ENCODE peak calls at places on chromosomes 3 and 15, in six cellular contexts. One of them, this sample, is unnamed.

GRCh38 chr15:74317820-74318375 is 49.5 kb downstream of the CYP11A1 start:
- DNase-seq in lower leg skin: peak
- DNase-seq in tibial artery: peak
- DNase-seq in cardiac fibroblast: peak
- DNase-seq in GM06990: no peak
- DNase-seq in mucosa of descending colon: peak
- DNase-seq in this sample: no peak

GRCh38 chr3:123071146-123071545 is 4.3 kb downstream of the PDIA5 start:
- DNase-seq in tibial artery: no peak
- DNase-seq in lower leg skin: no peak
- DNase-seq in cardiac fibroblast: no peak
- DNase-seq in GM06990: no peak
- DNase-seq in mucosa of descending colon: no peak
- DNase-seq in this sample: no peak

GRCh38 chr3:132164469-132165092 is 129.8 kb upstream of the CPNE4 start:
- DNase-seq in lower leg skin: no peak
- DNase-seq in GM06990: no peak
- DNase-seq in mucosa of descending colon: no peak
- DNase-seq in tibial artery: no peak
- DNase-seq in cardiac fibroblast: peak
- DNase-seq in this sample: no peak

GRCh38 chr3:183298708-183299153 is 45.7 kb downstream of the B3GNT5 start:
- DNase-seq in cardiac fibroblast: peak
- DNase-seq in lower leg skin: peak
- DNase-seq in GM06990: no peak
- DNase-seq in mucosa of descending colon: no peak
- DNase-seq in tibial artery: peak
- DNase-seq in this sample: no peak

GRCh38 chr3:112101946-112102345 is 15.8 kb downstream of the C3orf52 start:
- DNase-seq in cardiac fibroblast: peak
- DNase-seq in mucosa of descending colon: no peak
- DNase-seq in GM06990: no peak
- DNase-seq in lower leg skin: no peak
- DNase-seq in tibial artery: no peak
- DNase-seq in this sample: no peak

GRCh38 chr3:191366675-191367074 is 36.3 kb upstream of the UTS2B start:
- DNase-seq in mucosa of descending colon: no peak
- DNase-seq in tibial artery: no peak
- DNase-seq in cardiac fibroblast: peak
- DNase-seq in lower leg skin: no peak
- DNase-seq in GM06990: no peak
- DNase-seq in this sample: no peak

GRCh38 chr15:92667291-92667904 is 11.8 kb upstream of the FAM174B start:
- DNase-seq in GM06990: no peak
- DNase-seq in tibial artery: no peak
- DNase-seq in mucosa of descending colon: peak
- DNase-seq in lower leg skin: no peak
- DNase-seq in cardiac fibroblast: no peak
- DNase-seq in this sample: no peak

GRCh38 chr15:66842710-66843441 is 140.8 kb downstream of the SMAD6 start:
- DNase-seq in cardiac fibroblast: peak
- DNase-seq in mucosa of descending colon: peak
- DNase-seq in tibial artery: peak
- DNase-seq in GM06990: no peak
- DNase-seq in lower leg skin: peak
- DNase-seq in this sample: no peak

GRCh38 chr15:59595434-59595915 is 16.1 kb upstream of the GCNT3 start:
- DNase-seq in tibial artery: no peak
- DNase-seq in GM06990: no peak
- DNase-seq in cardiac fibroblast: no peak
- DNase-seq in lower leg skin: no peak
- DNase-seq in mucosa of descending colon: peak
- DNase-seq in this sample: no peak

GRCh38 chr3:145333931-145334330 is 827.1 kb downstream of the PLOD2 start:
- DNase-seq in mucosa of descending colon: no peak
- DNase-seq in GM06990: no peak
- DNase-seq in lower leg skin: no peak
- DNase-seq in cardiac fibroblast: no peak
- DNase-seq in tibial artery: no peak
- DNase-seq in this sample: no peak
- H3K4me3 ChIP-seq in mucosa of descending colon: no peak
- H3K4me3 ChIP-seq in GM06990: no peak
- H3K4me3 ChIP-seq in lower leg skin: no peak
- H3K4me3 ChIP-seq in cardiac fibroblast: no peak
- H3K4me3 ChIP-seq in tibial artery: no peak
- H3K4me3 ChIP-seq in this sample: no peak

DNA sequence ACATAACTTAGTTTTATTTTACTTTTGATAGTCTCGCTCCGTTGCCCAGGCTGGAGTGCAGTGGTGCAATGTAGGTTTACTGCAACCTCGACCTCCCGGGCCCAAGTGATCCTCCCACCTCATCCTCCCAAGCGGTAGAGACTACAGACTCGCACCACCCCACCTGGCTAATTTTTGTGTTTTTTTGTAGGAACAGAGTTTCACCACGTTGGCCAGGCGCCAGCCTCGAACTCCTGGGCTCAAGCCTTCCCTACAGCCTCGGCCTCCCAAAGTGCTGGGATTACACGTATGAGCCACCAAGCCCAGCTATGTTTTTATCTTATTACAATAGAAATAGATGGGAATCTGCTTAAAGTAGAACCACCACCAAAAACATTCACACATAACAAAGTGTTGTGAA is 2.9 kb downstream of the RNU5A-1 start:
- DNase-seq in tibial artery: no peak
- DNase-seq in cardiac fibroblast: no peak
- DNase-seq in lower leg skin: no peak
- DNase-seq in mucosa of descending colon: no peak
- DNase-seq in GM06990: no peak
- DNase-seq in this sample: no peak
- H3K4me3 ChIP-seq in tibial artery: no peak
- H3K4me3 ChIP-seq in cardiac fibroblast: no peak
- H3K4me3 ChIP-seq in lower leg skin: no peak
- H3K4me3 ChIP-seq in mucosa of descending colon: no peak
- H3K4me3 ChIP-seq in GM06990: no peak
- H3K4me3 ChIP-seq in this sample: no peak

GRCh38 chr3:13686332-13686731 is 137.4 kb downstream of the FBLN2 start:
- DNase-seq in lower leg skin: no peak
- DNase-seq in cardiac fibroblast: no peak
- DNase-seq in GM06990: no peak
- DNase-seq in tibial artery: no peak
- DNase-seq in mucosa of descending colon: no peak
- DNase-seq in this sample: no peak
- H3K4me3 ChIP-seq in lower leg skin: no peak
- H3K4me3 ChIP-seq in cardiac fibroblast: no peak
- H3K4me3 ChIP-seq in GM06990: no peak
- H3K4me3 ChIP-seq in tibial artery: no peak
- H3K4me3 ChIP-seq in mucosa of descending colon: no peak
- H3K4me3 ChIP-seq in this sample: no peak

GRCh38 chr15:55253580-55253979 is 36.0 kb downstream of the RAB27A start:
- DNase-seq in mucosa of descending colon: no peak
- DNase-seq in cardiac fibroblast: peak
- DNase-seq in GM06990: no peak
- DNase-seq in lower leg skin: no peak
- DNase-seq in tibial artery: no peak
- DNase-seq in this sample: no peak

GRCh38 chr15:55256281-55257013 is 33.2 kb downstream of the RAB27A start:
- DNase-seq in GM06990: no peak
- DNase-seq in mucosa of descending colon: no peak
- DNase-seq in cardiac fibroblast: peak
- DNase-seq in lower leg skin: no peak
- DNase-seq in tibial artery: no peak
- DNase-seq in this sample: no peak

GRCh38 chr15:55255714-55256113 is 33.9 kb downstream of the RAB27A start:
- DNase-seq in lower leg skin: no peak
- DNase-seq in GM06990: no peak
- DNase-seq in mucosa of descending colon: no peak
- DNase-seq in cardiac fibroblast: no peak
- DNase-seq in tibial artery: no peak
- DNase-seq in this sample: peak

GRCh38 chr15:55257014-55257670 is 32.5 kb downstream of the RAB27A start:
- DNase-seq in tibial artery: no peak
- DNase-seq in GM06990: no peak
- DNase-seq in lower leg skin: no peak
- DNase-seq in cardiac fibroblast: no peak
- DNase-seq in mucosa of descending colon: no peak
- DNase-seq in this sample: no peak

GRCh38 chr15:55254916-55255679 is 34.5 kb downstream of the RAB27A start:
- DNase-seq in GM06990: no peak
- DNase-seq in lower leg skin: no peak
- DNase-seq in mucosa of descending colon: no peak
- DNase-seq in tibial artery: no peak
- DNase-seq in cardiac fibroblast: no peak
- DNase-seq in this sample: peak
- H3K4me3 ChIP-seq in GM06990: peak
- H3K4me3 ChIP-seq in lower leg skin: no peak
- H3K4me3 ChIP-seq in mucosa of descending colon: no peak
- H3K4me3 ChIP-seq in tibial artery: no peak
- H3K4me3 ChIP-seq in cardiac fibroblast: no peak
- H3K4me3 ChIP-seq in this sample: peak

GRCh38 chr3:71303627-71304260 is 279.8 kb downstream of the FOXP1 start:
- DNase-seq in tibial artery: no peak
- DNase-seq in GM06990: no peak
- DNase-seq in mucosa of descending colon: peak
- DNase-seq in cardiac fibroblast: no peak
- DNase-seq in lower leg skin: no peak
- DNase-seq in this sample: no peak

GRCh38 chr3:71307884-71308697 is 275.4 kb downstream of the FOXP1 start:
- DNase-seq in mucosa of descending colon: no peak
- DNase-seq in tibial artery: no peak
- DNase-seq in GM06990: no peak
- DNase-seq in lower leg skin: no peak
- DNase-seq in cardiac fibroblast: peak
- DNase-seq in this sample: no peak

GRCh38 chr3:71304684-71305083 is 278.8 kb downstream of the FOXP1 start:
- DNase-seq in lower leg skin: no peak
- DNase-seq in tibial artery: peak
- DNase-seq in GM06990: no peak
- DNase-seq in cardiac fibroblast: peak
- DNase-seq in mucosa of descending colon: peak
- DNase-seq in this sample: no peak

GRCh38 chr3:71304261-71304646 is 279.3 kb downstream of the FOXP1 start:
- DNase-seq in lower leg skin: no peak
- DNase-seq in cardiac fibroblast: no peak
- DNase-seq in GM06990: no peak
- DNase-seq in tibial artery: no peak
- DNase-seq in mucosa of descending colon: no peak
- DNase-seq in this sample: no peak

DNA sequence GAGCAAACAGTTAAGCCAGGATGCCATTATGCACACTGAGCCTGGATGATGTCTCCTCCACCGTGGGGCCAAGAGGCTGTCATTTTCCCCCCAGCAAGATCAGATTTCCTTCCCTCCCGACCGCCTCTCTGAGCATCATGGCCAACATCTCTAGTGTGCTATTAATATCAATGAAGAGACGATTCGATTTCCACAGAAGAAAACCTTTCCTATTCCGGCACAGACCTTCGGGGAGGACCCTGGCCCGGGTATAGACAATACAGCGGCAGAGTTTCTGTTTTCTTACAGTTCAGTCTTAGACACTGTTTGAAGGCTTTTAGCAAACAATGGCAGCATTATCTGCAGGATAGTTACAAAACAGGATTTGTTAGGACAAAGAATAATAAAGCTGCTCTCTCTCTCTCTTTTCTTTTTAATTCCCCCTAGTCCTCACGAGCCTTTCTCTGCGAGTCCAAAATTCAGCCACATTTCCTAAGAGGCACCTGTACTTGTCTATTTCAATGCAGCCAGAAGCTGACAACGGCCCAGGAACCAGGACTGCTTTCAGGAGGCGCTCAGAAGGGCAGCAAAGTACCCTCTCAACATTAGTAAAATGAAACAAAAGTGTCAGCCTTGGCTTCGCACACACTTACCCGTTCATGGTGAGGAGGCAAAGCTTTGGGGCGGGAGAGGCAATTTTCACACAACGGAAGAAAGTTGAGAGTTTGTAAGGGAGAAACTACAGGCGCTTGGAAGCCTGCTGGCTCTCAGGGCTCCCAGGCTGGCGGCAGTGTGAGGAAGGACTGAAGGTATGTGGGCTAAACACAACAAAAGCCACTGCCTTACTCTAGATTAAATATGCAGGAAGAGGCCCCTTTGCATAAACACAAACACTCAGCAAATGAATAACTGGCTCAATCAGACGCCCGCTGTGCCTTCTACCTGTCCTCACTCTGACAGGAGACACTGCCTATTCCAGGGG is 278.0 kb downstream of the FOXP1 start:
- DNase-seq in mucosa of descending colon: peak
- DNase-seq in cardiac fibroblast: peak
- DNase-seq in lower leg skin: no peak
- DNase-seq in GM06990: no peak
- DNase-seq in tibial artery: peak
- DNase-seq in this sample: no peak
- H3K4me3 ChIP-seq in mucosa of descending colon: no peak
- H3K4me3 ChIP-seq in cardiac fibroblast: no peak
- H3K4me3 ChIP-seq in lower leg skin: no peak
- H3K4me3 ChIP-seq in GM06990: no peak
- H3K4me3 ChIP-seq in tibial artery: peak
- H3K4me3 ChIP-seq in this sample: no peak

GRCh38 chr3:157353657-157354056 is 83.0 kb upstream of the PTX3 start:
- DNase-seq in cardiac fibroblast: peak
- DNase-seq in tibial artery: no peak
- DNase-seq in GM06990: no peak
- DNase-seq in mucosa of descending colon: no peak
- DNase-seq in lower leg skin: no peak
- DNase-seq in this sample: no peak

GRCh38 chr3:157351981-157352380 is 84.7 kb upstream of the PTX3 start:
- DNase-seq in mucosa of descending colon: no peak
- DNase-seq in GM06990: no peak
- DNase-seq in lower leg skin: no peak
- DNase-seq in tibial artery: no peak
- DNase-seq in cardiac fibroblast: peak
- DNase-seq in this sample: no peak

DNA sequence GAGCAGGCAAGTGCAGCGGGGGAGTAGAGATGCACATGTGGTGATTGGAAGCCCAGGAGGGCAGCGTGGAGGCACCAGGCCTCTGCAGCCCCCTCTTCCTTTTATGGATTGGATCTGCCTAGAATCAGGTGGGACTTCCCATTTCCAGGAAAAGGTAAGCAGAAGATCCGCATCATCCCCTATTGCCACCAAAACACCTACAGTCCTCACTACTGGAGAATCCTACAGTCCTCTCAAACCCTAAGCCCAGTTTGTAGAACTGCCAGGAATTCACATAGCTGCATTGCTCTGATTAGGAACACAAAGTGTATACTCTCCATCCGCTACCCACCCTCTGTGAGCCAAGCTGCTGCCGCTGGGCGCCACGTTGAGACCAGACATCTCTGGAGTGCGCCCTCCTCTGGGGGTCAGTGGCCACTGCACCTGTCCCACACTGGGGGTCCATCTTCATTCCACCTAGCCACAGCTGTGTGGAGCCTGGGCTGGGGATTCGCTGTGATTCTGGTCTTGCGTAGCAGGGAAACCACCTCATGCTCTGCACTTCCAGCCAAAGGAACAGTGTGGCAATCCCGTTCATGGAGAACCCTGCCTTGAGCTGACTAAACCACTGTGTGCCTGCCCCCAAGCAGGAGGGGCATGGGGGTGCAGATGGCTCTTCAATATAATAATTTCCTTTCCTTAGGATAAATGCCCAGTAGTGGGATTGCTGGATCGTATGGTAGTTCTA is 88.9 kb upstream of the PTX3 start:
- DNase-seq in mucosa of descending colon: no peak
- DNase-seq in GM06990: no peak
- DNase-seq in cardiac fibroblast: peak
- DNase-seq in lower leg skin: no peak
- DNase-seq in tibial artery: no peak
- DNase-seq in this sample: no peak
- H3K4me3 ChIP-seq in mucosa of descending colon: no peak
- H3K4me3 ChIP-seq in GM06990: no peak
- H3K4me3 ChIP-seq in cardiac fibroblast: no peak
- H3K4me3 ChIP-seq in lower leg skin: no peak
- H3K4me3 ChIP-seq in tibial artery: no peak
- H3K4me3 ChIP-seq in this sample: no peak

GRCh38 chr15:44956388-44956787 is at the start of gene TERB2:
- DNase-seq in tibial artery: no peak
- DNase-seq in GM06990: no peak
- DNase-seq in lower leg skin: no peak
- DNase-seq in cardiac fibroblast: no peak
- DNase-seq in mucosa of descending colon: no peak
- DNase-seq in this sample: no peak
- H3K4me3 ChIP-seq in tibial artery: no peak
- H3K4me3 ChIP-seq in GM06990: no peak
- H3K4me3 ChIP-seq in lower leg skin: no peak
- H3K4me3 ChIP-seq in cardiac fibroblast: no peak
- H3K4me3 ChIP-seq in mucosa of descending colon: no peak
- H3K4me3 ChIP-seq in this sample: no peak